ENCODE peak calls at places on chromosome 21, in four cellular contexts. Q is esophagus squamous epithelium, V is HCT116, G is cardiac muscle cell. E is an unnamed sample. For H3K4me1, the result is how much of the 10 kb centered on the place peaks cover.

GRCh38 chr21:19621837-19622496 is 1218.4 kb upstream of the TMPRSS15 start:
- DNase-seq in Q (no peak), V (no peak), G (peak), E (no peak)

GRCh38 chr21:34888569-34889286 is 160.4 kb downstream of the RUNX1 start:
- DNase-seq in Q (peak), V (peak), G (peak), E (peak)

GRCh38 chr21:46000731-46001641 is 19.4 kb downstream of the COL6A1 start:
- DNase-seq in Q (no peak), V (no peak), G (peak), E (no peak)

GRCh38 chr21:34939673-34940321 is 109.3 kb downstream of the RUNX1 start:
- DNase-seq in Q (no peak), V (no peak), G (no peak), E (no peak)

GRCh38 chr21:25300632-25301031 is 306.6 kb downstream of the MRPL39 start:
- DNase-seq in Q (no peak), V (no peak), G (no peak), E (no peak)

GRCh38 chr21:21921410-21922232 is 923.4 kb downstream of the NCAM2 start:
- DNase-seq in Q (no peak), V (no peak), G (peak), E (no peak)

GRCh38 chr21:35484032-35484431 is 434.9 kb upstream of the RUNX1 start:
- DNase-seq in Q (no peak), V (no peak), G (no peak), E (no peak)

GRCh38 chr21:32338209-32338921 is 39.7 kb downstream of the MRAP start:
- DNase-seq in Q (no peak), V (no peak), G (no peak), E (no peak)

GRCh38 chr21:31900121-31900895 is 27.5 kb downstream of the HUNK start:
- DNase-seq in Q (no peak), V (no peak), G (no peak), E (no peak)

GRCh38 chr21:40938078-40938477 is 91.1 kb upstream of the DSCAM start:
- DNase-seq in Q (no peak), V (no peak), G (no peak), E (peak)

GRCh38 chr21:17925000-17925610 is 105.9 kb upstream of the C21orf91 start:
- DNase-seq in Q (no peak), V (peak), G (peak), E (no peak)

GRCh38 chr21:34840693-34841092 is 171.9 kb downstream of the CLIC6 start:
- DNase-seq in Q (no peak), V (no peak), G (no peak), E (no peak)

GRCh38 chr21:43721225-43721605 is 2.3 kb downstream of the PDXK start:
- DNase-seq in Q (no peak), V (no peak), G (no peak), E (no peak)

GRCh38 chr21:43719748-43720538 is 1.0 kb downstream of the PDXK start:
- DNase-seq in Q (no peak), V (no peak), G (no peak), E (no peak)

GRCh38 chr21:43718872-43719747 is at the start of gene PDXK:
- DNase-seq in Q (no peak), V (peak), G (peak), E (peak)

GRCh38 chr21:43721939-43722338 is 3.0 kb downstream of the PDXK start:
- DNase-seq in Q (no peak), V (no peak), G (no peak), E (no peak)

GRCh38 chr21:43720539-43721224 is 1.8 kb downstream of the PDXK start:
- DNase-seq in Q (no peak), V (no peak), G (no peak), E (no peak)
- H3K4me1 ChIP-seq in Q (under half), V (half or more), G (under half), E (under half)

GRCh38 chr21:43359081-43359822 is 67.7 kb downstream of the SIK1 start:
- DNase-seq in Q (no peak), V (no peak), G (no peak), E (no peak)
- H3K4me1 ChIP-seq in Q (under half), V (under half), G (under half), E (under half)

GRCh38 chr21:38077504-38077903 is 161.2 kb upstream of the KCNJ6 start:
- DNase-seq in Q (no peak), V (no peak), G (no peak), E (peak)
- H3K4me1 ChIP-seq in Q (under half), V (under half), G (under half), E (under half)

GRCh38 chr21:38984568-38984967 is 178.8 kb downstream of the ETS2 start:
- DNase-seq in Q (no peak), V (no peak), G (no peak), E (no peak)
- H3K4me1 ChIP-seq in Q (under half), V (under half), G (under half), E (under half)

DNA sequence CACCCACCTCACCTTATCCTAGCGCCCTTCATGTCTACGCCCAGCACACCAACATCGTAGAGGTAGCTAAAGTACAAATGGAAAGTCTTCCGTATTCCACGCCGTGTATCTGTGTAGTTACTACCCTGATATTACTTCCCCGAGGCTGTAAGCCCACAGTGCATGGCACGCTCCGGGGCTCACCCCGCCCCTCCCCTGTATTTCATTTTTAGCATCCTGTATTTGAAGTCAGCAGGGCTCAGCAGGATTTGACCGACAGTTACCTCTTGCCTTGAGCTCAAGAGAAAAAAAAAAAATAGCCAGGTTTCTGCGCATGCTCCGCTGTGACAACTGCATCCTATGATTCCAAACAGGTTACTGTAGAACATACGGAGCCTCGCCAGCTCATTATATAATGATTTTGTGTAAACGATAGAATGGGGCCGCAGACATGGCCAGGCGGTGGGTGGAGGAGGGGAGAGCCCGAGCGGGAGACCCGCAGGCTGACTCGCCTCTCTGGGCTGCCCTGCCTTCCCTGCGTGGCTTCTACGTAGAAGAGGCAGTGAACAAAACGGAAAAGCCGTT is 1.3 kb downstream of the ABCG1 start:
- DNase-seq in Q (peak), V (no peak), G (peak), E (peak)
- H3K4me1 ChIP-seq in Q (under half), V (under half), G (under half), E (under half)

DNA sequence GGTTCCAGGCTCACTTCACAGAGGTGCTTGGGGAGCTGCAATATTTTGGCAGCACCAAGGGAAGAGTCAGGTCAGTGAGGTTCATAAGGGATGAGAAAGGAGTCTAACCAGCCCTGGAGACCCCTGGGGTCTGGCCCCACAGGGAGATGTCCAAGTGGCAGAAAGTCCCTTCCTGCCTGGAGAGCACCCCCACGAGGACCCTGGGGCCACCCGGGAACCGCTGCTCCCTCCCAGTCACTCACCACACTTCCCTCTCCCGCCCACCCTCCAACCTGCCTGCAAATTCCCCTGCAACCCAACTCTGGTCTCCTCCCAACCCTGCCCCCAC is 6.5 kb upstream of the ITGB2 start:
- DNase-seq in Q (no peak), V (no peak), G (no peak), E (no peak)
- H3K4me1 ChIP-seq in Q (under half), V (under half), G (under half), E (under half)

DNA sequence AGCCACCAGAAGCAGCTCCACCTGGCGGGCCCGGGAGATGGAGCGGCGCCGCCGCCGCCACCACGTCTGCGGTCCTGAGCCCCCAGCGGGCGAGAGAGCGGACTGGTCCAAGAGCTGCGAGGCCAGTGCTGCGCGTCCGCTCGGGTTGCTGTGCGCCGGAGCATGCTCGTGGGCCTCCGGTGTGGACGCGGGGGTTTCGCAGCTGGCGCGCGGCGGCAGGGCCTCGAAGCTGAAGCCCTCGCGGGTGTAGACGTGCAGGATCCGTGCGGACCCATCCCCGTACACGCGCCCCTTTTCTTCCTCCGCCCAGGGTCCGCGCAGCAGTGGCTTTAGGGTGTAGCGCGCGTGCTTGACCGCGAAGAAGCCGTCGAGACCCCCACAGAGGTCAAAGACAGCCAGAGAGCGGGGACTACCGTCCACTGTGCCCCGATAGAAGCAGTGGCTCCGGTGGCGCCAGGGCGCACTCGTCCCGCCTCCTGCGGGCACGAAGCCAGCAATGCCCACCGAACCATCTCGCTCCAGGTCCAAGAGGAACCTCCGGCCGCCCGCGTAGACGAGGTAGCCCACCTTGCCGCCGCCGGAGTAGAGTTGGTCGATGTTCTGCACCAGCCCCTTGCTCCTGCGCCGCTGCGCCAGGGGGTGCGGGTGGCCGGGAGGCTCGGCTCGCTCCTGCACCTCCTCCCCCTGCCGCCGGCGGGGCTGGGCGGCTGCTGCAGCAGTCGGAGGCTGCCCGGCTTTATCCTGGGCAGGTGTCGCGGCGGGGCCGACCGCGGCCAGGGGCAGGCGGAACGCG is 1.1 kb downstream of the ADAMTS5 start:
- DNase-seq in Q (no peak), V (no peak), G (peak), E (no peak)
- H3K4me1 ChIP-seq in Q (under half), V (under half), G (under half), E (half or more)

GRCh38 chr21:44960141-44961092 is 20.6 kb downstream of the SLX9 start:
- DNase-seq in Q (no peak), V (no peak), G (no peak), E (no peak)

GRCh38 chr21:44957901-44958451 is 18.1 kb downstream of the SLX9 start:
- DNase-seq in Q (no peak), V (no peak), G (no peak), E (no peak)

GRCh38 chr21:44959376-44960091 is 19.7 kb downstream of the SLX9 start:
- DNase-seq in Q (no peak), V (no peak), G (no peak), E (no peak)

GRCh38 chr21:44957047-44957831 is 17.4 kb downstream of the SLX9 start:
- DNase-seq in Q (no peak), V (no peak), G (no peak), E (no peak)

DNA sequence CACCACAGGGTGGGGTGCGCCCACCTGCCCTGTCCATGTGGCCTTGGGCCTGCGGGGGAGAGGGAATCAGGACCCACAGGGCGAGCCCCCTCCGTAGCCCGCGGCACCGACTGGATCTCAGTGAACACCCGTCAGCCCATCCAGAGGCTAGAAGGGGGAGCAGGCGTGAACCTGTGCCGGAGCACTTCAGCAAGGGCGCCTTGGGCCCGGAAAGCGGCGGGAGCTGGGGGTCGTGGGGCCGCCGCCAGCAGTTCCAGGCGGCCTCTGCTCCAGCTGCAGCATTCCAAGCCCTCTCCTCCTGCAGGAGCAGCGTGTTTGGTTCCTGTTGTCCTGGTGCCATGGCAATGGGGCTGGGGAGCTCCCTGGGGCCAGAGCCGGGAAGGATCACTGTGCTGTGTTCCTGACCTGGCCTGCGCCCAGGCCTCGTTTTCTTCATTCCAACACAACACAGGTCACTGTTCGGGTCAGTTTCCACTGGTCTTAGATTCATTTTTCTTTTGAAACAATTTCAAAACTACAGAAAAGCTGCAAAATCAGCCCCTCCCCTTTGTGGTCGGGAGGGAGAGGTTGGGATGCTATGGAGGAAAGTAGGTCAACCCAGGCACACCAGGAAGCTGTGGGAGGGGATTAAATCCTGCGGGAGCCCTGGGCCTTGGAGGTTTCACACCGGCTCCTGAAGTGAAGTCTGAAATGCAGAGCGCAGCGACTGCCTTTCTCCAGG is 18.8 kb downstream of the SLX9 start:
- DNase-seq in Q (no peak), V (no peak), G (no peak), E (no peak)
- H3K4me1 ChIP-seq in Q (under half), V (under half), G (under half), E (half or more)

E was measured in esophagus muscularis mucosa.